ENCODE peak calls at places on chromosomes 2 and 18, in five cellular contexts. D is stimulated activated naive CD8-positive, alpha-beta T cell treated with anti-CD3 and anti-CD28 coated beads, Interleukin-15, Interleukin-2, amounts not matched to agents 100 U/mL and 50 U/mL, for 24 hours; A is right lobe of liver; N is nucleus accumbens; Y is EH. M is an unnamed sample.
A peak's percentile ranks its signal among the peaks of the same experiment; 100 is the strongest.

GRCh38 chr18:36492604-36493329 is 195.3 kb downstream of the FHOD3 start:
- DNase-seq in D (no peak), A (no peak), N (no peak), Y (peak; percentile 22), M (no peak)

GRCh38 chr18:32771169-32771751 is 1.6 kb downstream of the KLHL14 start:
- DNase-seq in D (peak; percentile 10), A (no peak), N (no peak), Y (no peak), M (no peak)

GRCh38 chr2:172972005-172972619 is 103.5 kb upstream of the MAP3K20 start:
- DNase-seq in D (peak; percentile 61), A (peak; percentile 66), N (no peak), Y (peak; percentile 59), M (peak; percentile 12)

GRCh38 chr2:62505109-62505508 is 886 bp downstream of the TMEM17 start:
- DNase-seq in D (no peak), A (no peak), N (no peak), Y (no peak), M (peak; percentile 29)

GRCh38 chr2:17249249-17249648 is 269.0 kb downstream of the RAD51AP2 start:
- DNase-seq in D (no peak), A (no peak), N (no peak), Y (no peak), M (no peak)

GRCh38 chr2:238119756-238120462 is 18.6 kb upstream of the KLHL30 start:
- DNase-seq in D (no peak), A (peak; percentile 41), N (no peak), Y (no peak), M (no peak)

GRCh38 chr2:195756218-195756941 is 99.4 kb downstream of the SLC39A10 start:
- DNase-seq in D (no peak), A (no peak), N (no peak), Y (peak; percentile 12), M (no peak)

GRCh38 chr2:32632089-32632488 is 4.2 kb downstream of the TTC27 start:
- DNase-seq in D (peak; percentile 28), A (no peak), N (no peak), Y (peak; percentile 82), M (no peak)

GRCh38 chr2:240948905-240949790 is 43.0 kb downstream of the CROCC2 start:
- DNase-seq in D (no peak), A (peak; percentile 45), N (no peak), Y (no peak), M (no peak)

GRCh38 chr2:43139996-43140621 is 86.3 kb downstream of the ZFP36L2 start:
- DNase-seq in D (no peak), A (no peak), N (no peak), Y (peak; percentile 34), M (no peak)

GRCh38 chr2:131431336-131431735 is 44.6 kb upstream of the TUBA3D start:
- DNase-seq in D (no peak), A (no peak), N (no peak), Y (peak; percentile 54), M (no peak)

GRCh38 chr2:97707428-97708380 is 5.7 kb upstream of the ZAP70 start:
- DNase-seq in D (no peak), A (peak; percentile 34), N (no peak), Y (no peak), M (no peak)

GRCh38 chr18:6056171-6056932 is 161.0 kb upstream of the TMEM200C start:
- DNase-seq in D (no peak), A (no peak), N (no peak), Y (peak; percentile 79), M (no peak)

GRCh38 chr18:78721281-78721949 is 258.2 kb upstream of the SALL3 start:
- DNase-seq in D (no peak), A (peak; percentile 24), N (no peak), Y (no peak), M (no peak)

GRCh38 chr18:27785815-27786537 is 391.0 kb downstream of the CDH2 start:
- DNase-seq in D (no peak), A (no peak), N (no peak), Y (no peak), M (no peak)

GRCh38 chr2:187989925-187990623 is 301.6 kb upstream of the GULP1 start:
- DNase-seq in D (no peak), A (no peak), N (no peak), Y (no peak), M (no peak)

GRCh38 chr2:44778671-44779476 is 162.6 kb upstream of the SIX3 start:
- DNase-seq in D (no peak), A (no peak), N (no peak), Y (no peak), M (no peak)

M was measured in globus pallidus.